ENCODE peak calls at places on chromosomes 16 and 17, in eight cellular contexts. One of them, this sample, is unnamed.

GRCh38 chr16:81604960-81605383 is 160.4 kb downstream of the CMIP start:
- DNase-seq in colonic mucosa: no peak
- DNase-seq in lower lobe of right lung: no peak
- DNase-seq in left lung: no peak
- DNase-seq in prostate gland: peak; percentile 63
- DNase-seq in astrocyte: peak; percentile 88
- DNase-seq in lung: no peak
- DNase-seq in esophagus squamous epithelium: no peak
- DNase-seq in this sample: no peak

GRCh38 chr17:39926588-39927100 is 757 bp downstream of the ORMDL3 start:
- DNase-seq in colonic mucosa: peak; percentile 69
- DNase-seq in lower lobe of right lung: peak; percentile 68
- DNase-seq in left lung: peak; percentile 76
- DNase-seq in prostate gland: no peak
- DNase-seq in astrocyte: no peak
- DNase-seq in lung: peak; percentile 65
- DNase-seq in esophagus squamous epithelium: no peak
- DNase-seq in this sample: no peak

GRCh38 chr16:11792404-11793260 is 4.4 kb downstream of the ZC3H7A start:
- DNase-seq in colonic mucosa: peak; percentile 67
- DNase-seq in lower lobe of right lung: peak; percentile 67
- DNase-seq in left lung: peak; percentile 63
- DNase-seq in prostate gland: peak; percentile 49
- DNase-seq in astrocyte: no peak
- DNase-seq in lung: peak; percentile 59
- DNase-seq in esophagus squamous epithelium: no peak
- DNase-seq in this sample: no peak

GRCh38 chr17:28949185-28950016 is 1.9 kb downstream of the PHF12 start:
- DNase-seq in colonic mucosa: peak; percentile 81
- DNase-seq in lower lobe of right lung: peak; percentile 77
- DNase-seq in left lung: peak; percentile 76
- DNase-seq in prostate gland: peak; percentile 63
- DNase-seq in astrocyte: no peak
- DNase-seq in lung: peak; percentile 71
- DNase-seq in esophagus squamous epithelium: no peak
- DNase-seq in this sample: peak; percentile 45

GRCh38 chr17:59680314-59680713 is 26.9 kb downstream of the PTRH2 start:
- DNase-seq in colonic mucosa: no peak
- DNase-seq in lower lobe of right lung: no peak
- DNase-seq in left lung: no peak
- DNase-seq in prostate gland: no peak
- DNase-seq in astrocyte: peak; percentile 46
- DNase-seq in lung: no peak
- DNase-seq in esophagus squamous epithelium: no peak
- DNase-seq in this sample: no peak

GRCh38 chr17:2697611-2698162 is 13.9 kb downstream of the CLUH start:
- DNase-seq in colonic mucosa: no peak
- DNase-seq in lower lobe of right lung: peak; percentile 39
- DNase-seq in left lung: peak; percentile 29
- DNase-seq in prostate gland: no peak
- DNase-seq in astrocyte: no peak
- DNase-seq in lung: no peak
- DNase-seq in esophagus squamous epithelium: no peak
- DNase-seq in this sample: no peak

GRCh38 chr17:74118504-74118903 is 85.0 kb upstream of the RPL38 start:
- DNase-seq in colonic mucosa: no peak
- DNase-seq in lower lobe of right lung: no peak
- DNase-seq in left lung: no peak
- DNase-seq in prostate gland: no peak
- DNase-seq in astrocyte: no peak
- DNase-seq in lung: no peak
- DNase-seq in esophagus squamous epithelium: no peak
- DNase-seq in this sample: no peak

GRCh38 chr16:69109486-69110270 is 4.2 kb downstream of the HAS3 start:
- DNase-seq in colonic mucosa: no peak
- DNase-seq in lower lobe of right lung: no peak
- DNase-seq in left lung: peak; percentile 29
- DNase-seq in prostate gland: no peak
- DNase-seq in astrocyte: no peak
- DNase-seq in lung: no peak
- DNase-seq in esophagus squamous epithelium: no peak
- DNase-seq in this sample: no peak

GRCh38 chr16:75626806-75627205 is 3.7 kb upstream of the ADAT1 start:
- DNase-seq in colonic mucosa: no peak
- DNase-seq in lower lobe of right lung: no peak
- DNase-seq in left lung: no peak
- DNase-seq in prostate gland: no peak
- DNase-seq in astrocyte: no peak
- DNase-seq in lung: no peak
- DNase-seq in esophagus squamous epithelium: no peak
- DNase-seq in this sample: no peak

GRCh38 chr16:11121909-11122692 is 133.9 kb downstream of the SOCS1 start:
- DNase-seq in colonic mucosa: no peak
- DNase-seq in lower lobe of right lung: no peak
- DNase-seq in left lung: no peak
- DNase-seq in prostate gland: no peak
- DNase-seq in astrocyte: peak; percentile 79
- DNase-seq in lung: no peak
- DNase-seq in esophagus squamous epithelium: no peak
- DNase-seq in this sample: no peak

GRCh38 chr16:85417156-85417860 is 195.8 kb upstream of the GSE1 start:
- DNase-seq in colonic mucosa: no peak
- DNase-seq in lower lobe of right lung: peak; percentile 29
- DNase-seq in left lung: no peak
- DNase-seq in prostate gland: no peak
- DNase-seq in astrocyte: no peak
- DNase-seq in lung: no peak
- DNase-seq in esophagus squamous epithelium: no peak
- DNase-seq in this sample: no peak

GRCh38 chr17:1767358-1767757 is 5.5 kb downstream of the SERPINF1 start:
- DNase-seq in colonic mucosa: no peak
- DNase-seq in lower lobe of right lung: no peak
- DNase-seq in left lung: no peak
- DNase-seq in prostate gland: no peak
- DNase-seq in astrocyte: no peak
- DNase-seq in lung: no peak
- DNase-seq in esophagus squamous epithelium: no peak
- DNase-seq in this sample: no peak

DNA sequence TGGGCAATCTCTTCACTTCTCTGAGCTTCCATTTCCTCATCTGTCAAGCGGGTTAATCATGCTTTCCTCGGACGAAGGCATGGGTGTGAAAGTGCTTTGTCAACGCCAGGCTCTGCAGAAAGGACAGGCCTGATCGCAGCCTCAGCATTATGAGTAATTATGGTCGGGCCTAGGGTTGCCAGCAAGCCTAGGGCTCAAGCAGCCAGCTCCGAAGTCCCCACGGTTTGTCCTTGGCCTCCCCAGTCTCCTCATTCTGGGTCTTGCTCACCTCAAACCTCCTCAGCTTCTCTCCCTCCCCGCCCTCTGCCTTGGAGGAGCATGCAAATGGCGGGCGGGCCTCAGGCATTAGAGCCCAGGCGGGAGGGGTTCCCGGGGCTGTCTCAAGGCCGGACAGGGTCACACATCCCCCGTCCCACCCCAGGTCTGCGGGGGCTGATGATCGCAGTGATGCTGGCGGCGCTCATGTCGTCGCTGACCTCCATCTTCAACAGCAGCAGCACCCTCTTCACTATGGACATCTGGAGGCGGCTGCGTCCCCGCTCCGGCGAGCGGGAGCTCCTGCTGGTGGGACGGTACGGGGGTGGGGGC is 10.2 kb upstream of the FAM83G start:
- DNase-seq in colonic mucosa: no peak
- DNase-seq in lower lobe of right lung: peak; percentile 38
- DNase-seq in left lung: no peak
- DNase-seq in prostate gland: no peak
- DNase-seq in astrocyte: no peak
- DNase-seq in lung: no peak
- DNase-seq in esophagus squamous epithelium: no peak
- DNase-seq in this sample: no peak
- H3K27ac ChIP-seq in colonic mucosa: no peak overlapping the region
- H3K27ac ChIP-seq in lower lobe of right lung: no peak overlapping the region
- H3K27ac ChIP-seq in left lung: no peak overlapping the region
- H3K27ac ChIP-seq in prostate gland: no peak overlapping the region
- H3K27ac ChIP-seq in astrocyte: no peak overlapping the region
- H3K27ac ChIP-seq in lung: no peak overlapping the region
- H3K27ac ChIP-seq in esophagus squamous epithelium: peak overlapping the region; percentile 85
- H3K27ac ChIP-seq in this sample: no peak overlapping the region

DNA sequence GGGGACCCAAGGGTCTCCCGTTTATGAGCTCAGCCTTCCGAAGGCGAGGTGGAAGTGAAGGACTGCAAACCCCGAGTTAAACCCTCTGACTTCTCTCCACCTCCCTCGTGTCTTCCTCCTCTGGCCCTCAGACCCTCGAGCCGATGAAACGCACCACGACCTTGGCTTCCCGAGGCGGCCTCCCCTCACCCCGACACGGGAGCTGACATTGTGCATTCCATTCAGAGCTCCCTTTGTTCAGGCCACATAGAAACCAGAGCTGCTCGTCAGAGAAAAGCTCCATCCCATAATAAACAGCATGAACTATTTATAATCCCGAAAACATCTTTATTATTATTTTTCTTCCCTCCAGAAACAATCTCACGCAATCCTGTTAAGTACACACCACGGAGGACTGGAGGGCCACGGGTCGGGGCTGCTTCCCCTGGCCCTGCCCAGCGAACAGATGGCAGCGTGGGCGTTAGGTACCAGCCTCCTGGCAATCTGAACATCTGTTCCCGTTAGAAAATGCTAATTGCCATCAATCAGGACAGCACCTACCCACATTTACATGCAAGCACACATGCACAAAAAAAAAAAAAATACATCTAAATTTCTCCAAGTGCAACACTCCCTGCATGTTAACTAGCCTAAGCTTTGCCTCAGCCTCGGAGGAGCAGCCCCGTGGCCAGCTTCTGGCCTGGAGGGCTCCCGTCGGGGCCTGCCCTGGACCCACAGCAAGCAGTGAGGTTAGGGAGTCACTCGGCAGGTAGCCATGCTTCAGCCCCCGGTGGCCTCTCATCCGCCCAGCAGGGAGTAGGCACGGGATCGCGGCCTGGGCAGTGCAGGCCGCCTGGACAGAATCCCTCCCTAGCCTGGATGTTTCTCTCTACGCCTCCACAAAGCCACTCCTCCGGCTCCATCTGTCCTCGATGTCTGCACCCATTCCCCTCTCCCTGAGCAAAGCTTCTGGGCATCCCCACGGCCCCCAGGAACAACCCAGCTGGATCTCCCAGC is 145.5 kb downstream of the RBFOX3 start:
- DNase-seq in colonic mucosa: no peak
- DNase-seq in lower lobe of right lung: no peak
- DNase-seq in left lung: no peak
- DNase-seq in prostate gland: no peak
- DNase-seq in astrocyte: no peak
- DNase-seq in lung: no peak
- DNase-seq in esophagus squamous epithelium: no peak
- DNase-seq in this sample: no peak
- H3K27ac ChIP-seq in colonic mucosa: no peak overlapping the region
- H3K27ac ChIP-seq in lower lobe of right lung: no peak overlapping the region
- H3K27ac ChIP-seq in left lung: no peak overlapping the region
- H3K27ac ChIP-seq in prostate gland: no peak overlapping the region
- H3K27ac ChIP-seq in astrocyte: no peak overlapping the region
- H3K27ac ChIP-seq in lung: no peak overlapping the region
- H3K27ac ChIP-seq in esophagus squamous epithelium: no peak overlapping the region
- H3K27ac ChIP-seq in this sample: no peak overlapping the region

DNA sequence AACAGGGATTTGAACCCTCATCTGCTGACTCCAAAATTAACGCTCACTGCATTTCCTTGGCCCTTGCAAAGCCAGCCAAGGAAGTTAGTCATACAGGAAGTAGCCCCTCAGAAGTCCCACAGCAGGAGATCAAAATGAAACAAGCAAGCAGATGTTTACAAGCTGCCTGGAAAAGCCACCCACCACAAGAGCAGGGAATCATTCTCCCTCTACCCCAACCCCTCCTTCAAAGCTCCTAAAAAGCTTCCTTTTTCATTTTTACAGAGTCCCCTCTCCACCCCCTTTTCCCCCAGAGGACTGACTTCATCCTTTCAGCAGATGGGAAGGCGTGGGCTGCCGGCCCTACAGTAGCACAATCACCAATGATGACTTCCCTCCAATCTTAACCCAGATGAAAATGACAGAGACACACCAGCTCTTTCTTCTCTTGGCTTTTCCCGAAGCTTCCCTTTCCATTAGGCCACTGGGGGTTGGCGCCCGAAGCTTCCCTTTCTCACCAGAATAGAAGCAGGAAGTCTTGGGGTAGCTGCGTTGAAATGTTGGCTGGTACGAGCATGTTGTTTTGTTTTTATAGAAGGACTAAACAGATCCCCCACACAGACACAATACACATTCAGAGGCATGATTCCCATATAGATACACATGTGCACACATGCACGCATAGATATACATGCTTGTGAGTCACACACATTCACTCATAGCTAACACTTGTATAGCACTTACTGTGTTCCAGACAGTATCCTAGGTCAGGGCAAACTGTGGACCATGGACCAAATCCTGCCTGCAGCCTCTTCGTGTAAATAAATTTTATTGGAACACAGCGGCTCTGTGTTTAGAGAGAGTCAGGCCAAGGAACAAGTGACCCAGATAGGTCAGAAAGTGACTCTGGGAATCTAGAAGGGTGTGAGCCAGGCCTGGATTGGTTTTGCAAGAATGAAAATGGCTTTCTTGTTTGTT is 17.4 kb downstream of the ITPRIPL2 start:
- DNase-seq in colonic mucosa: peak; percentile 47
- DNase-seq in lower lobe of right lung: peak; percentile 51
- DNase-seq in left lung: peak; percentile 64
- DNase-seq in prostate gland: peak; percentile 31
- DNase-seq in astrocyte: peak; percentile 77
- DNase-seq in lung: no peak
- DNase-seq in esophagus squamous epithelium: no peak
- DNase-seq in this sample: no peak
- H3K27ac ChIP-seq in colonic mucosa: peak overlapping the region; percentile 42
- H3K27ac ChIP-seq in lower lobe of right lung: peak overlapping the region; percentile 82
- H3K27ac ChIP-seq in left lung: peak overlapping the region; percentile 82
- H3K27ac ChIP-seq in prostate gland: peak overlapping the region; percentile 23
- H3K27ac ChIP-seq in astrocyte: peak overlapping the region; percentile 41
- H3K27ac ChIP-seq in lung: peak overlapping the region; percentile 93
- H3K27ac ChIP-seq in esophagus squamous epithelium: peak overlapping the region; percentile 79
- H3K27ac ChIP-seq in this sample: peak overlapping the region; percentile 60

DNA sequence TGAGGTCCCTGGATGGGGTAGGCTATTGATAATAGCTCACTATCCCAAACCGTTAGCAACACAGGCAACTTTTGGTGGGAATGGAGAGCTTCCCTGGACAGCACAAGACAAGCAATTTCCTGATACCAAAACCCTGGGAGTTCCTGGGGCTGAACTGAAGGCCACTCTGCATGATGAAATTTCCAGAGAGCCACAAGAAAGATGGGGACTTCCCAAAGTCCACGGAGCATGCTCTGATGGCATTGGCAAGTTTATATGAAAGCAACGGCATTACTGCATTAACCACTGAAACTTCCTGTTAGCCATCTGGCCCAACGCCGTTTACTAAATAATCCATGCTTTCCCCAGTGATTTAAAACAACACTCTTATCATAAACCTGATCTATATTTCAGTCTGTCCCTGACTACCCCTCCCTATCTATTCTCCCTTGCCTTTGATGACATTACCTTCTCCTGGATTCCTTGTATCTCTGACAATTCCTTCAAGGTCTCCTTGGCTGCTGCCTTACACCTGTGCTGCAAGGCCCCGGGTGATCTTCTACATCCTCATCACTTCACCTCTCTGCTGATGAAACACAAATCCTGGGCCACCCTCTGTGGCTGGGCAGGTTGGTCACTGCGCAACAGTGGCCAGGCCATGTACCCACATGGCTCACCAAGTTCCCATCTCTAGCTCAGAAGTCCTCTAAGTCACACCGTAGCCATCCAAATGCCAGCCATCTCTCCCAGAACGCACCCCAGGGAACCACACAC is 108.5 kb upstream of the RCVRN start:
- DNase-seq in colonic mucosa: peak; percentile 34
- DNase-seq in lower lobe of right lung: no peak
- DNase-seq in left lung: peak; percentile 51
- DNase-seq in prostate gland: no peak
- DNase-seq in astrocyte: no peak
- DNase-seq in lung: no peak
- DNase-seq in esophagus squamous epithelium: no peak
- DNase-seq in this sample: no peak
- H3K27ac ChIP-seq in colonic mucosa: peak overlapping the region; percentile 8
- H3K27ac ChIP-seq in lower lobe of right lung: no peak overlapping the region
- H3K27ac ChIP-seq in left lung: no peak overlapping the region
- H3K27ac ChIP-seq in prostate gland: no peak overlapping the region
- H3K27ac ChIP-seq in astrocyte: no peak overlapping the region
- H3K27ac ChIP-seq in lung: peak overlapping the region; percentile 40
- H3K27ac ChIP-seq in esophagus squamous epithelium: no peak overlapping the region
- H3K27ac ChIP-seq in this sample: no peak overlapping the region

This sample was measured in substantia nigra.